ENCODE peak calls at places on chromosomes 11 and 22, in four cellular contexts. O, Z, V and N are unnamed samples.

GRCh38 chr11:109994896-109995295 is 98.3 kb upstream of the ZC3H12C start:
- DNase-seq in O (no peak), V (no peak), Z (no peak), N (no peak)

GRCh38 chr22:29503811-29504372 is 23.9 kb downstream of the NEFH start:
- DNase-seq in V (peak), O (no peak), Z (peak), N (no peak)

GRCh38 chr11:78239781-78240180 is 51.1 kb downstream of the USP35 start:
- DNase-seq in Z (no peak), O (no peak), V (no peak), N (no peak)

GRCh38 chr11:11451501-11452005 is 98.5 kb upstream of the CSNK2A3 start:
- DNase-seq in O (no peak), Z (no peak), V (peak), N (no peak)

GRCh38 chr11:3222941-3223905 is 4.6 kb upstream of the MRGPRG start:
- DNase-seq in V (no peak), O (no peak), Z (no peak), N (no peak)

GRCh38 chr11:21474529-21474928 is 718.4 kb upstream of the ANO5 start:
- DNase-seq in O (no peak), Z (no peak), V (no peak), N (no peak)

GRCh38 chr22:39446239-39446721 is 10.5 kb upstream of the MGAT3 start:
- DNase-seq in O (no peak), Z (no peak), V (no peak), N (no peak)

GRCh38 chr22:42692239-42693054 is 28.2 kb downstream of the A4GALT start:
- DNase-seq in Z (no peak), V (no peak), O (no peak), N (no peak)

GRCh38 chr11:77658213-77659013 is 20.8 kb upstream of the CLNS1A start:
- DNase-seq in O (no peak), Z (no peak), V (no peak), N (no peak)

GRCh38 chr11:77596626-77597025 is 6.9 kb downstream of the AQP11 start:
- DNase-seq in Z (peak), O (no peak), V (no peak), N (peak)

GRCh38 chr22:49724893-49725489 is 102.7 kb downstream of the BRD1 start:
- DNase-seq in Z (peak), O (peak), V (peak), N (no peak)

GRCh38 chr22:49726022-49726681 is 101.5 kb downstream of the BRD1 start:
- DNase-seq in O (no peak), V (no peak), Z (no peak), N (no peak)

GRCh38 chr22:49723478-49724029 is 104.1 kb downstream of the BRD1 start:
- DNase-seq in V (no peak), Z (no peak), O (no peak), N (no peak)

GRCh38 chr22:49725516-49725915 is 102.2 kb downstream of the BRD1 start:
- DNase-seq in O (no peak), Z (no peak), V (no peak), N (no peak)

DNA sequence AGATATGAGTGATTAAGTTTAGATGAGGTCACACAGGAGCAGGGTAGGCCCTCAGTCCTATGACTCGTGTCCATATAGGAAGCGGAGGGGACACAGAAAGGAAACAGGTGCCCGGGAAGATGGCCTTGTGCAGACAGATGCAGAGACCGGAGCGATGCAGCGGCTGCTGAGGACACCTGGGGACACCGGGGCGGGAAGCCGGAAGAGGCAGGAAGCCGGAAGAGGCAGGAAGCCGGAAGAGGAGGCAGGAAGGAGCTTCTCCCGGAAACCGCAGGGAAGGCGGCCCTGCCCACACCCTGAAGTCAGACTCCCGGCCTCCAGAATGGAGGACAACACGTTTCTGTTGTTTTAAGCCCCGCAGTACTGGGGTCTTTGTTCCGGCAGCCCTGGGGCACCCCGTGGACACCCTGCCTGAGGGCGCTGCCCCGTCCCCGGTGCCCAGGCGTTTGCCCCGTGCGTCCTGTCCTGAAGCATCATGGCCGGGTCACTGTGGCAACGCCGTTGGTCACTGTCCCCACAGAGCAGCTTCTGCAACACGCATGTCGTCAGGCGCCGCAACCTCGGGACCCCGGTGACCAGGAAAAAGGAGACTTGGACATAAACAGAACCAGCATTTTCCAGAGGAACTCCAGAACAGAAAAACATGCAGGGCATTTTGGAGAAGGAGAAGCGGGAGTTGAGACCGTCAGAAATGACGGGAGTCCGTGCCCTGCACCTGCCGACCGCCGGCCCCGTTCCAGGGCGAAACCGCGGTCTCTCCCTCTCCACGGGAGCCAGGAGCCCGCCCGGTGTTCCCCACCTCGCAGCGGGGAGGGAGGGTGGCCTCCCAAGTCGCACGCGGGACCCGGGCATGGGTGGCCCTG is 103.4 kb downstream of the BRD1 start:
- DNase-seq in V (no peak), O (no peak), Z (no peak), N (no peak)
- H3K4me3 ChIP-seq in V (no peak), O (peak), Z (no peak), N (no peak)

DNA sequence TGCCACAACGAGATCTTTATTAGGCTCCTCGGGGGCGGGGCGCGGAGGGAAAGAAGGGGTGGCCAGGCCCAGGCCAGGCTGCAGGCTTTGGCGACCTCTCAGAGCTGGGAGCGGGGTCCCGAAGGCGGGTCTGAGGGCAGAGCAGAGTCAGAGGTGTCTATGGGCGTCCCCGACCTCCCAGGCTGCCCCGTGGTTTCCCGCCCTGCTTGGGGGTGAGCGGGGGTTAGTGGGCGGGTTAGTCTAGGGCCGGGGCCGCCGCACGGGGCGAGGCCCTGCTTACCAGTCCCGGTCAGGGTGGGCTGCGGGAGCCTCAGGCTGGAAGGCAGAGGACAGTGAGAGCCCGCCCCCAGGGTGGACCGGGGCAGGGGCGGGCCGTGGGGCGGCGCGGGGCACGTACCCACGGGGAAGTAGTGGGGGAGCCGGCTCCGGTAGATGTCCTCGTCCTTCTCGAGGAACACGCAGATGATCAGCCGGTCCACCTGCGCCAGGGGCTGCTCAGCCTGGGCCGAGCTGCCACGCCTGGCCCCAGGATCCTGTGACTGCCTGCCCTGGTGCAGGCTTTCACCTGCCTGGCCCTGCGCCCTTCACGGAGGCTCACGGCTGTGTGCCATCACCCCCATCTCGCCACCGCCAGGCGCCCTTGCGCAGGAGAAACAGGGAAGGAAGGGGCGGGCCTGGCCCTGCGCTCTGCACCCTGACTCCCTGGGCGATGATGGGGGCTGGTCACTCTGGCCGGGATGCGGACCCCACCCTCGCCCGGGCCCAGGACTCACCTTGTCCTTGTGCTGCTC is 12.5 kb downstream of the OTUB1 start:
- DNase-seq in V (no peak), Z (peak), O (no peak), N (no peak)
- H3K4me3 ChIP-seq in V (no peak), Z (no peak), O (peak), N (no peak)

GRCh38 chr22:36409911-36410756 is 22.4 kb upstream of the MYH9 start:
- DNase-seq in V (no peak), O (peak), Z (peak), N (peak)
- H3K4me3 ChIP-seq in V (no peak), O (peak), Z (peak), N (peak)

GRCh38 chr11:63915961-63916836 is 765 bp downstream of the RCOR2 start:
- DNase-seq in V (peak), Z (no peak), O (peak), N (no peak)
- H3K4me3 ChIP-seq in V (peak), Z (peak), O (peak), N (peak)

GRCh38 chr22:46631113-46631512 is 10.9 kb downstream of the GRAMD4 start:
- DNase-seq in Z (no peak), O (no peak), V (no peak), N (no peak)
- H3K4me3 ChIP-seq in Z (no peak), O (no peak), V (no peak), N (no peak)

GRCh38 chr22:19176732-19177131 is 1.8 kb downstream of the SLC25A1 start:
- DNase-seq in O (no peak), V (no peak), Z (no peak), N (no peak)
- H3K4me3 ChIP-seq in O (no peak), V (peak), Z (peak), N (peak)

GRCh38 chr11:45913514-45913913 is 4.2 kb downstream of the PEX16 start:
- DNase-seq in V (no peak), O (no peak), Z (no peak), N (no peak)
- H3K4me3 ChIP-seq in V (no peak), O (no peak), Z (no peak), N (no peak)